ENCODE peak calls at places on chromosome 1, in four cellular contexts. R is A549, M is HepG2, S is H1. X is an unnamed sample.

GRCh38 chr1:44632511-44633072 is 41.7 kb downstream of the TMEM53 start:
- DNase-seq in S (no peak), R (no peak), M (no peak), X (peak; percentile 86)

GRCh38 chr1:209823143-209824041 is 4.4 kb upstream of the UTP25 start:
- DNase-seq in S (no peak), M (peak; percentile 38), R (peak; percentile 68), X (peak; percentile 65)

GRCh38 chr1:9542425-9542824 is 3.2 kb downstream of the SLC25A33 start:
- DNase-seq in R (no peak), S (no peak), M (peak; percentile 66), X (peak; percentile 70)

GRCh38 chr1:152107289-152107983 is 7.8 kb downstream of the TCHH start:
- DNase-seq in M (no peak), S (peak; percentile 70), R (peak; percentile 81), X (no peak)

GRCh38 chr1:180696361-180696760 is 64.5 kb downstream of the XPR1 start:
- DNase-seq in S (no peak), R (no peak), M (no peak), X (no peak)

GRCh38 chr1:11078631-11079030 is 18.8 kb upstream of the SRM start:
- DNase-seq in S (no peak), R (no peak), M (no peak), X (no peak)

GRCh38 chr1:161305872-161306519 is 3.8 kb downstream of the MPZ start:
- DNase-seq in M (peak; percentile 47), R (no peak), S (peak; percentile 97), X (peak; percentile 91)

GRCh38 chr1:20255666-20256065 is 35.0 kb upstream of the VWA5B1 start:
- DNase-seq in S (no peak), R (peak; percentile 60), M (no peak), X (peak; percentile 52)

GRCh38 chr1:159008744-159009188 is 941 bp upstream of the IFI16 start:
- DNase-seq in R (no peak), M (no peak), S (no peak), X (no peak)

GRCh38 chr1:224700915-224701531 is 84.9 kb downstream of the CNIH3 start:
- DNase-seq in R (peak; percentile 24), M (peak; percentile 19), S (peak; percentile 66), X (peak; percentile 72)

GRCh38 chr1:23282967-23283366 is 61.1 kb downstream of the HNRNPR start:
- DNase-seq in S (no peak), R (peak; percentile 34), M (no peak), X (no peak)
- TF ChIP-seq RNF2 in S (no peak), R (no peak), M (no peak), X (no peak)

GRCh38 chr1:119435061-119435460 is 20.1 kb downstream of the HSD3B2 start:
- DNase-seq in M (no peak), R (no peak), S (no peak), X (no peak)
- TF ChIP-seq RNF2 in M (no peak), R (no peak), S (no peak), X (no peak)

GRCh38 chr1:7335224-7335879 is 435.7 kb upstream of the VAMP3 start:
- DNase-seq in S (no peak), R (peak; percentile 82), M (no peak), X (no peak)
- TF ChIP-seq RNF2 in S (no peak), R (no peak), M (no peak), X (no peak)

GRCh38 chr1:234620272-234620711 is 10.3 kb upstream of the IRF2BP2 start:
- DNase-seq in R (no peak), S (no peak), M (no peak), X (no peak)

GRCh38 chr1:234620786-234621468 is 10.9 kb upstream of the IRF2BP2 start:
- DNase-seq in S (no peak), M (peak; percentile 96), R (no peak), X (no peak)

GRCh38 chr1:234619794-234620247 is 9.8 kb upstream of the IRF2BP2 start:
- DNase-seq in M (peak; percentile 97), R (peak; percentile 35), S (no peak), X (no peak)

GRCh38 chr1:234619071-234619480 is 9.1 kb upstream of the IRF2BP2 start:
- DNase-seq in R (no peak), S (no peak), M (no peak), X (no peak)

GRCh38 chr1:234621657-234622335 is 11.8 kb upstream of the IRF2BP2 start:
- DNase-seq in S (no peak), M (no peak), R (no peak), X (no peak)
- TF ChIP-seq RNF2 in S (no peak), M (no peak), R (no peak), X (no peak)

GRCh38 chr1:234656070-234656875 is 46.3 kb upstream of the IRF2BP2 start:
- DNase-seq in S (peak; percentile 51), M (no peak), R (no peak), X (no peak)
- TF ChIP-seq RNF2 in S (no peak), M (no peak), R (no peak), X (no peak)

GRCh38 chr1:110673805-110674336 is 869 bp downstream of the KCNA3 start:
- DNase-seq in M (no peak), R (no peak), S (no peak), X (no peak)
- TF ChIP-seq RNF2 in M (no peak), R (no peak), S (peak; percentile 42), X (no peak)

DNA sequence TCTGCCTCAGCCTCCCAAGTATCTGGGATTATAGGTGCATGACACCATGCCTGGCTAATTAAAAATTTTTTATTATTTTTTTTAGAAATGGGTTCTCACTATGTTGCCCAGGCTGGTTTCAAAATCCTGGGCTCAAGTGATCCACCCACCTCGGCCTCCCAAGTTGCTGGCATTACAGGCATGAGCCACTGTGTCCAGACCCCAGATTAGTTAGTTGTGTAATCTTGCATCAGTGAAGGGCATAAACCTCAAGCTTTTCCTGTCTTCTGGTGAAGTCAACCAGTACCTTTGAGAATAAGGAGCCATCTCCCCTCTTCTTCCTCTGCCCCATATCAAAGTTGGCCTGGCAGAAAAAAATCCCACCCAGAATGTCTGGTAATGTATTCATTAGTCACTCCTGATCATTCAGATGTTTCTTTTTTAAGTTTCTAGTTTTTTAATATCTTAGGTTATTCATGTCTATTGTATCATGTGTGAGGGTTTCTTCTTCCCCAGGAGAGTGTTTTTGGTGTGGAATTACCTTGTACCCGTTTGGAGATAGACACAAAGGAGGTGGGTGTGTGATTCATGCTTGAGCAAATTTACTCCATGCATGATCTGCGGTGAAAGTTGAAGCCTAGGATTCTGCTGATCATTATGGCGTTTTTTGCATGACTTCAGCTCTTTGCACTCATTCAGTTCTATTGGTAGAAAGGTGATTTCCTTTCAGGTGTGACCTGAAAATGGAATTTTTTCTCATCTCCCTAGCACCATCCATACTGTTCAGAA is 144.0 kb downstream of the FMN2 start:
- DNase-seq in R (no peak), M (no peak), S (no peak), X (no peak)
- TF ChIP-seq RNF2 in R (no peak), M (no peak), S (no peak), X (no peak)

GRCh38 chr1:108107658-108108057 is 92.5 kb downstream of the SLC25A24 start:
- DNase-seq in S (no peak), M (no peak), R (peak; percentile 18), X (no peak)
- TF ChIP-seq RNF2 in S (no peak), M (no peak), R (no peak), X (no peak)